ENCODE peak calls at places on chromosomes 7 and 10, in five cellular contexts. C is GM23338; B is stimulated activated CD4-positive, alpha-beta T cell treated with anti-CD3 and anti-CD28 coated beads, Interleukin-1b, Interleukin-23, amount 100 ng/mL, for 1 hour; H is OCI-M1; L is activated CD4-positive, alpha-beta T cell treated with anti-CD3 and anti-CD28 coated beads, Interleukin-2, amount 10 ng/mL, durations not matched to agents 7 days and 5 days. S is an unnamed sample.

GRCh38 chr10:51860257-51860656 is 160.9 kb upstream of the CSTF2T start:
- DNase-seq in C (no peak), B (no peak), H (peak; percentile 65), L (no peak), S (no peak)

GRCh38 chr10:95346715-95347401 is 56.1 kb upstream of the PDLIM1 start:
- DNase-seq in C (peak; percentile 84), B (no peak), H (peak; percentile 40), L (no peak), S (no peak)

GRCh38 chr7:159023216-159023615 is 121.5 kb downstream of the VIPR2 start:
- DNase-seq in C (no peak), B (no peak), H (no peak), L (no peak), S (no peak)

GRCh38 chr7:144386741-144387140 is 16.8 kb downstream of the NOBOX start:
- DNase-seq in C (no peak), B (no peak), H (no peak), L (peak; percentile 3), S (no peak)

GRCh38 chr10:72785422-72785818 is 93.5 kb downstream of the MCU start:
- DNase-seq in C (no peak), B (no peak), H (no peak), L (no peak), S (no peak)

GRCh38 chr7:102075126-102075525 is 211.5 kb upstream of the SH2B2 start:
- DNase-seq in C (no peak), B (no peak), H (no peak), L (no peak), S (no peak)

GRCh38 chr10:124217031-124217430 is 123.6 kb upstream of the CHST15 start:
- DNase-seq in C (no peak), B (no peak), H (no peak), L (no peak), S (no peak)

GRCh38 chr7:98755138-98755898 is 114.5 kb downstream of the TMEM130 start:
- DNase-seq in C (peak; percentile 44), B (no peak), H (no peak), L (no peak), S (no peak)

GRCh38 chr10:51462076-51462779 is 237.2 kb downstream of the CSTF2T start:
- DNase-seq in C (no peak), B (no peak), H (no peak), L (no peak), S (no peak)

GRCh38 chr7:117088623-117089199 is 135.4 kb downstream of the ST7 start:
- DNase-seq in C (no peak), B (no peak), H (no peak), L (no peak), S (no peak)

GRCh38 chr10:72883861-72884260 is 9.7 kb upstream of the OIT3 start:
- DNase-seq in C (no peak), B (no peak), H (no peak), L (no peak), S (no peak)

GRCh38 chr7:104973909-104974415 is 40.0 kb upstream of the KMT2E start:
- DNase-seq in C (no peak), B (no peak), H (no peak), L (no peak), S (no peak)

GRCh38 chr7:82506208-82506607 is 62.6 kb upstream of the CACNA2D1 start:
- DNase-seq in C (no peak), B (no peak), H (no peak), L (no peak), S (no peak)

GRCh38 chr10:114045071-114045737 is 1.5 kb downstream of the ADRB1 start:
- DNase-seq in C (peak; percentile 62), B (no peak), H (no peak), L (no peak), S (no peak)

GRCh38 chr10:62244785-62245595 is 23.7 kb downstream of the RTKN2 start:
- DNase-seq in C (peak; percentile 70), B (peak; percentile 5), H (peak; percentile 91), L (peak; percentile 78), S (no peak)

GRCh38 chr7:72176875-72177274 is 235.3 kb downstream of the CALN1 start:
- DNase-seq in C (no peak), B (no peak), H (no peak), L (no peak), S (no peak)

GRCh38 chr7:43905209-43905946 is 1.0 kb downstream of the URGCP start:
- DNase-seq in C (peak; percentile 63), B (no peak), H (no peak), L (no peak), S (no peak)

GRCh38 chr10:46539596-46540411 is 16.7 kb downstream of the GPRIN2 start:
- DNase-seq in C (no peak), B (no peak), H (peak; percentile 54), L (no peak), S (no peak)

GRCh38 chr7:144256112-144256511 is 8.5 kb downstream of the OR2A7 start:
- DNase-seq in C (peak; percentile 57), B (no peak), H (no peak), L (no peak), S (no peak)

GRCh38 chr10:35887686-35888085 is 245.6 kb upstream of the FZD8 start:
- DNase-seq in C (no peak), B (no peak), H (no peak), L (no peak), S (no peak)

GRCh38 chr7:88789480-88790064 is 6.0 kb downstream of the TEX47 start:
- DNase-seq in C (peak; percentile 61), B (no peak), H (peak; percentile 68), L (no peak), S (no peak)

GRCh38 chr10:69730251-69731156 is 71.2 kb upstream of the COL13A1 start:
- DNase-seq in C (no peak), B (no peak), H (no peak), L (no peak), S (no peak)

GRCh38 chr10:104076743-104077160 is 8.9 kb downstream of the COL17A1 start:
- DNase-seq in C (peak; percentile 76), B (no peak), H (no peak), L (no peak), S (no peak)

GRCh38 chr10:30182191-30183075 is 123.0 kb upstream of the JCAD start:
- DNase-seq in C (no peak), B (no peak), H (no peak), L (no peak), S (no peak)

GRCh38 chr7:73623798-73624668 is at the start of gene MLXIPL:
- DNase-seq in C (peak; percentile 98), B (no peak), H (peak; percentile 28), L (peak; percentile 62), S (peak; percentile 56)

GRCh38 chr10:49817845-49818244 is 55.7 kb upstream of the OGDHL start:
- DNase-seq in C (no peak), B (no peak), H (no peak), L (no peak), S (no peak)

GRCh38 chr10:76902949-76903348 is 734.7 kb downstream of the KCNMA1 start:
- DNase-seq in C (peak; percentile 82), B (no peak), H (peak; percentile 11), L (no peak), S (no peak)

GRCh38 chr7:36264123-36264916 is 111.3 kb downstream of the EEPD1 start:
- DNase-seq in C (no peak), B (no peak), H (peak; percentile 24), L (no peak), S (no peak)

GRCh38 chr7:121547341-121548092 is 151.4 kb upstream of the FAM3C start:
- DNase-seq in C (peak; percentile 80), B (no peak), H (peak; percentile 66), L (peak; percentile 26), S (peak; percentile 6)

GRCh38 chr10:82953331-82953730 is 1078.3 kb downstream of the NRG3 start:
- DNase-seq in C (no peak), B (no peak), H (no peak), L (no peak), S (no peak)

GRCh38 chr10:26407406-26407969 is 30.7 kb upstream of the APBB1IP start:
- DNase-seq in C (no peak), B (no peak), H (no peak), L (no peak), S (no peak)

GRCh38 chr10:31194986-31195385 is 124.0 kb upstream of the ZEB1 start:
- DNase-seq in C (no peak), B (no peak), H (no peak), L (no peak), S (no peak)

GRCh38 chr7:133489906-133490305 is 237.0 kb downstream of the EXOC4 start:
- DNase-seq in C (peak; percentile 24), B (no peak), H (no peak), L (no peak), S (no peak)

GRCh38 chr7:108358553-108358952 is 97.7 kb downstream of the NRCAM start:
- DNase-seq in C (peak; percentile 32), B (no peak), H (no peak), L (no peak), S (no peak)

GRCh38 chr10:116084166-116084565 is 188.8 kb downstream of the GFRA1 start:
- DNase-seq in C (no peak), B (no peak), H (no peak), L (no peak), S (no peak)

GRCh38 chr7:32299133-32299702 is 191.0 kb downstream of the LSM5 start:
- DNase-seq in C (peak; percentile 76), B (no peak), H (no peak), L (no peak), S (no peak)

GRCh38 chr10:73911553-73912004 is 647 bp downstream of the PLAU start:
- DNase-seq in C (no peak), B (no peak), H (no peak), L (no peak), S (no peak)

GRCh38 chr10:70662362-70663220 is 9.7 kb upstream of the ADAMTS14 start:
- DNase-seq in C (no peak), B (no peak), H (no peak), L (no peak), S (no peak)